ENCODE peak calls at places on chromosomes 7 and 10, in eight cellular contexts. M, S, Y, X, Q, D, T and R are unnamed samples.

GRCh38 chr10:66329116-66329515 is 596.7 kb upstream of the LRRTM3 start:
- DNase-seq in Q (no peak), M (no peak), D (no peak), X (no peak), T (no peak), S (no peak), Y (no peak), R (no peak)

GRCh38 chr10:905503-905902 is 26.0 kb downstream of the LARP4B start:
- DNase-seq in M (no peak), X (peak; percentile 15), Q (no peak), T (no peak), Y (no peak), D (no peak), S (no peak), R (no peak)

GRCh38 chr10:73782749-73783085 is 869 bp downstream of the CHCHD1 start:
- DNase-seq in S (no peak), T (no peak), X (no peak), Q (no peak), D (no peak), Y (no peak), M (no peak), R (no peak)

GRCh38 chr10:93039721-93040120 is 20.9 kb upstream of the CYP26C1 start:
- DNase-seq in D (no peak), S (no peak), T (peak; percentile 41), X (peak; percentile 5), M (no peak), Q (no peak), Y (no peak), R (no peak)

GRCh38 chr10:73376679-73377078 is 18.0 kb upstream of the CFAP70 start:
- DNase-seq in M (no peak), Y (no peak), S (no peak), D (no peak), T (no peak), Q (no peak), X (no peak), R (no peak)

GRCh38 chr10:132880148-132880981 is 62.0 kb downstream of the CFAP46 start:
- DNase-seq in S (peak; percentile 49), X (no peak), T (no peak), Y (no peak), M (no peak), Q (peak; percentile 39), D (no peak), R (no peak)

GRCh38 chr7:45236666-45237065 is 79.1 kb downstream of the RAMP3 start:
- DNase-seq in T (peak; percentile 45), D (no peak), M (no peak), Q (no peak), S (no peak), X (no peak), Y (no peak), R (no peak)

GRCh38 chr10:116627386-116627933 is 6.7 kb downstream of the PNLIPRP2 start:
- DNase-seq in X (no peak), S (no peak), D (no peak), Q (no peak), T (no peak), Y (peak; percentile 62), M (no peak), R (no peak)

GRCh38 chr7:55552320-55553086 is 19.8 kb downstream of the VOPP1 start:
- DNase-seq in M (no peak), X (no peak), Q (no peak), T (peak; percentile 89), Y (peak; percentile 62), D (no peak), S (no peak), R (no peak)

GRCh38 chr7:114082567-114082933 is 163.7 kb upstream of the PPP1R3A start:
- DNase-seq in Q (no peak), S (no peak), X (no peak), D (no peak), M (no peak), T (no peak), Y (no peak), R (no peak)

GRCh38 chr7:117588352-117588794 is 108.5 kb downstream of the CFTR start:
- DNase-seq in S (no peak), T (peak; percentile 64), Q (no peak), X (no peak), M (no peak), Y (no peak), D (no peak), R (no peak)

GRCh38 chr7:130024390-130024789 is 26.8 kb downstream of the ZC3HC1 start:
- DNase-seq in Q (no peak), Y (no peak), D (no peak), M (no peak), S (no peak), T (no peak), X (no peak), R (no peak)

GRCh38 chr7:135706858-135707569 is 21.0 kb downstream of the SLC13A4 start:
- DNase-seq in D (no peak), X (no peak), Q (no peak), T (no peak), M (no peak), Y (no peak), S (no peak), R (no peak)

GRCh38 chr7:142587578-142588191 is 161.6 kb upstream of the PRSS1 start:
- DNase-seq in T (peak; percentile 82), X (peak; percentile 92), S (no peak), D (no peak), M (no peak), Q (no peak), Y (no peak), R (peak; percentile 27)

GRCh38 chr10:110556993-110557601 is 10.4 kb upstream of the SMC3 start:
- DNase-seq in D (no peak), M (peak; percentile 37), Y (peak; percentile 36), X (peak; percentile 44), S (no peak), Q (no peak), T (peak; percentile 41), R (no peak)

GRCh38 chr10:124606822-124607221 is 137.4 kb downstream of the FAM53B start:
- DNase-seq in T (no peak), Q (no peak), D (no peak), M (no peak), Y (no peak), S (peak; percentile 55), X (no peak), R (no peak)

GRCh38 chr10:43093423-43094090 is 16.7 kb downstream of the RET start:
- DNase-seq in T (peak; percentile 12), X (no peak), Y (no peak), M (no peak), D (no peak), S (no peak), Q (no peak), R (peak; percentile 81)

GRCh38 chr10:69329721-69330178 is 51.5 kb downstream of the HK1 start:
- DNase-seq in T (no peak), Y (no peak), M (no peak), Q (no peak), X (no peak), S (no peak), D (no peak), R (no peak)

GRCh38 chr10:31134303-31134928 is 102.8 kb upstream of the ZNF438 start:
- DNase-seq in D (no peak), Y (no peak), Q (no peak), S (no peak), X (no peak), M (no peak), T (peak; percentile 88), R (no peak)

GRCh38 chr10:66246177-66246576 is 679.7 kb upstream of the LRRTM3 start:
- DNase-seq in S (no peak), Y (no peak), Q (no peak), X (no peak), D (no peak), T (no peak), M (no peak), R (no peak)

GRCh38 chr7:75639893-75640600 is 98.7 kb downstream of the HIP1 start:
- DNase-seq in D (no peak), S (no peak), M (no peak), T (peak; percentile 31), Y (no peak), Q (no peak), X (no peak), R (no peak)

GRCh38 chr7:106820321-106821217 is 44.5 kb upstream of the PIK3CG start:
- DNase-seq in D (no peak), Q (no peak), Y (no peak), T (peak; percentile 48), M (no peak), S (no peak), X (no peak), R (no peak)

GRCh38 chr7:107622429-107622828 is 38.2 kb upstream of the SLC26A4 start:
- DNase-seq in T (peak; percentile 84), Y (no peak), Q (no peak), X (peak; percentile 26), D (peak; percentile 11), S (no peak), M (no peak), R (no peak)

GRCh38 chr10:49362596-49363260 is 33.2 kb downstream of the DRGX start:
- DNase-seq in Y (no peak), X (no peak), T (no peak), S (no peak), Q (no peak), D (no peak), M (no peak), R (no peak)

GRCh38 chr7:64888901-64889685 is 14.0 kb upstream of the ZNF273 start:
- DNase-seq in Y (peak; percentile 44), S (no peak), T (peak; percentile 26), X (no peak), Q (no peak), M (no peak), D (no peak), R (no peak)

GRCh38 chr7:105896407-105896842 is 20.0 kb upstream of the ATXN7L1 start:
- DNase-seq in X (no peak), S (no peak), D (no peak), Q (no peak), T (peak; percentile 25), Y (no peak), M (no peak), R (no peak)